ENCODE peak calls at places on chromosome 19, in ten cellular contexts. One of them, this sample, is unnamed.

GRCh38 chr19:5286465-5287029 is 54.1 kb downstream of the PTPRS start:
- DNase-seq in heart right ventricle: no peak
- DNase-seq in GM23338: no peak
- DNase-seq in bronchial epithelial cell: no peak
- DNase-seq in thoracic aorta: no peak
- DNase-seq in GM12865: no peak
- DNase-seq in MM.1S: no peak
- DNase-seq in uterus: no peak
- DNase-seq in IMR-90: no peak
- DNase-seq in A673: no peak
- DNase-seq in this sample: no peak

GRCh38 chr19:2059422-2060201 is 8.6 kb upstream of the MKNK2 start:
- DNase-seq in heart right ventricle: no peak
- DNase-seq in GM23338: no peak
- DNase-seq in bronchial epithelial cell: peak
- DNase-seq in thoracic aorta: no peak
- DNase-seq in GM12865: no peak
- DNase-seq in MM.1S: no peak
- DNase-seq in uterus: peak
- DNase-seq in IMR-90: peak
- DNase-seq in A673: no peak
- DNase-seq in this sample: no peak

GRCh38 chr19:18271433-18271841 is 2.8 kb downstream of the IQCN start:
- DNase-seq in heart right ventricle: no peak
- DNase-seq in GM23338: no peak
- DNase-seq in bronchial epithelial cell: no peak
- DNase-seq in thoracic aorta: no peak
- DNase-seq in GM12865: no peak
- DNase-seq in MM.1S: no peak
- DNase-seq in uterus: peak
- DNase-seq in IMR-90: no peak
- DNase-seq in A673: no peak
- DNase-seq in this sample: no peak

GRCh38 chr19:4896372-4896771 is 6.3 kb downstream of the ARRDC5 start:
- DNase-seq in heart right ventricle: no peak
- DNase-seq in GM23338: no peak
- DNase-seq in bronchial epithelial cell: peak
- DNase-seq in thoracic aorta: no peak
- DNase-seq in GM12865: no peak
- DNase-seq in MM.1S: no peak
- DNase-seq in uterus: no peak
- DNase-seq in IMR-90: peak
- DNase-seq in A673: no peak
- DNase-seq in this sample: no peak

GRCh38 chr19:55619264-55619663 is 5.1 kb downstream of the ZNF784 start:
- DNase-seq in heart right ventricle: no peak
- DNase-seq in GM23338: no peak
- DNase-seq in bronchial epithelial cell: no peak
- DNase-seq in thoracic aorta: no peak
- DNase-seq in GM12865: no peak
- DNase-seq in MM.1S: no peak
- DNase-seq in uterus: no peak
- DNase-seq in IMR-90: peak
- DNase-seq in A673: no peak
- DNase-seq in this sample: no peak

GRCh38 chr19:45443462-45444317 is 20.0 kb upstream of the ERCC1 start:
- DNase-seq in heart right ventricle: peak
- DNase-seq in GM23338: peak
- DNase-seq in bronchial epithelial cell: peak
- DNase-seq in thoracic aorta: peak
- DNase-seq in GM12865: peak
- DNase-seq in MM.1S: no peak
- DNase-seq in uterus: peak
- DNase-seq in IMR-90: peak
- DNase-seq in A673: peak
- DNase-seq in this sample: peak

GRCh38 chr19:27746691-27747380 is 1466.1 kb downstream of the UQCRFS1 start:
- DNase-seq in heart right ventricle: peak
- DNase-seq in GM23338: peak
- DNase-seq in bronchial epithelial cell: peak
- DNase-seq in thoracic aorta: no peak
- DNase-seq in GM12865: peak
- DNase-seq in MM.1S: peak
- DNase-seq in uterus: no peak
- DNase-seq in IMR-90: peak
- DNase-seq in A673: no peak
- DNase-seq in this sample: no peak

GRCh38 chr19:33797821-33798633 is 1.4 kb downstream of the KCTD15 start:
- DNase-seq in heart right ventricle: peak
- DNase-seq in GM23338: peak
- DNase-seq in bronchial epithelial cell: no peak
- DNase-seq in thoracic aorta: no peak
- DNase-seq in GM12865: no peak
- DNase-seq in MM.1S: no peak
- DNase-seq in uterus: peak
- DNase-seq in IMR-90: peak
- DNase-seq in A673: peak
- DNase-seq in this sample: no peak

GRCh38 chr19:28560786-28561185 is 652.2 kb downstream of the UQCRFS1 start:
- DNase-seq in heart right ventricle: no peak
- DNase-seq in GM23338: peak
- DNase-seq in bronchial epithelial cell: no peak
- DNase-seq in thoracic aorta: no peak
- DNase-seq in GM12865: no peak
- DNase-seq in MM.1S: no peak
- DNase-seq in uterus: no peak
- DNase-seq in IMR-90: no peak
- DNase-seq in A673: no peak
- DNase-seq in this sample: no peak

GRCh38 chr19:31107096-31107495 is 242.1 kb downstream of the TSHZ3 start:
- DNase-seq in heart right ventricle: no peak
- DNase-seq in GM23338: no peak
- DNase-seq in bronchial epithelial cell: no peak
- DNase-seq in thoracic aorta: no peak
- DNase-seq in GM12865: no peak
- DNase-seq in MM.1S: no peak
- DNase-seq in uterus: no peak
- DNase-seq in IMR-90: no peak
- DNase-seq in A673: no peak
- DNase-seq in this sample: no peak

GRCh38 chr19:54159352-54160181 is at the start of gene LENG1:
- DNase-seq in heart right ventricle: peak
- DNase-seq in GM23338: peak
- DNase-seq in bronchial epithelial cell: peak
- DNase-seq in thoracic aorta: peak
- DNase-seq in GM12865: peak
- DNase-seq in MM.1S: peak
- DNase-seq in uterus: peak
- DNase-seq in IMR-90: peak
- DNase-seq in A673: peak
- DNase-seq in this sample: peak

GRCh38 chr19:47145639-47146486 is 15.2 kb downstream of the SAE1 start:
- DNase-seq in heart right ventricle: no peak
- DNase-seq in GM23338: no peak
- DNase-seq in bronchial epithelial cell: no peak
- DNase-seq in thoracic aorta: no peak
- DNase-seq in GM12865: no peak
- DNase-seq in MM.1S: no peak
- DNase-seq in uterus: no peak
- DNase-seq in IMR-90: no peak
- DNase-seq in A673: no peak
- DNase-seq in this sample: no peak

GRCh38 chr19:30690935-30691505 is 318.8 kb downstream of the ZNF536 start:
- DNase-seq in heart right ventricle: no peak
- DNase-seq in GM23338: peak
- DNase-seq in bronchial epithelial cell: no peak
- DNase-seq in thoracic aorta: no peak
- DNase-seq in GM12865: no peak
- DNase-seq in MM.1S: no peak
- DNase-seq in uterus: no peak
- DNase-seq in IMR-90: no peak
- DNase-seq in A673: no peak
- DNase-seq in this sample: no peak

GRCh38 chr19:45179063-45179847 is 671 bp downstream of the BLOC1S3 start:
- DNase-seq in heart right ventricle: peak
- DNase-seq in GM23338: no peak
- DNase-seq in bronchial epithelial cell: no peak
- DNase-seq in thoracic aorta: no peak
- DNase-seq in GM12865: peak
- DNase-seq in MM.1S: peak
- DNase-seq in uterus: no peak
- DNase-seq in IMR-90: peak
- DNase-seq in A673: peak
- DNase-seq in this sample: no peak

GRCh38 chr19:38713227-38713649 is 31.0 kb downstream of the CAPN12 start:
- DNase-seq in heart right ventricle: peak
- DNase-seq in GM23338: no peak
- DNase-seq in bronchial epithelial cell: no peak
- DNase-seq in thoracic aorta: no peak
- DNase-seq in GM12865: no peak
- DNase-seq in MM.1S: no peak
- DNase-seq in uterus: peak
- DNase-seq in IMR-90: peak
- DNase-seq in A673: no peak
- DNase-seq in this sample: no peak

GRCh38 chr19:18657590-18658365 is 20.9 kb downstream of the KLHL26 start:
- DNase-seq in heart right ventricle: peak
- DNase-seq in GM23338: peak
- DNase-seq in bronchial epithelial cell: no peak
- DNase-seq in thoracic aorta: peak
- DNase-seq in GM12865: peak
- DNase-seq in MM.1S: no peak
- DNase-seq in uterus: peak
- DNase-seq in IMR-90: peak
- DNase-seq in A673: peak
- DNase-seq in this sample: no peak

GRCh38 chr19:38073806-38074685 is 150.0 kb downstream of the DPF1 start:
- DNase-seq in heart right ventricle: no peak
- DNase-seq in GM23338: peak
- DNase-seq in bronchial epithelial cell: no peak
- DNase-seq in thoracic aorta: no peak
- DNase-seq in GM12865: no peak
- DNase-seq in MM.1S: no peak
- DNase-seq in uterus: no peak
- DNase-seq in IMR-90: peak
- DNase-seq in A673: no peak
- DNase-seq in this sample: no peak

GRCh38 chr19:49056101-49056901 is 1.2 kb downstream of the CGB7 start:
- DNase-seq in heart right ventricle: peak
- DNase-seq in GM23338: peak
- DNase-seq in bronchial epithelial cell: peak
- DNase-seq in thoracic aorta: no peak
- DNase-seq in GM12865: peak
- DNase-seq in MM.1S: peak
- DNase-seq in uterus: peak
- DNase-seq in IMR-90: peak
- DNase-seq in A673: peak
- DNase-seq in this sample: no peak
- TF ChIP-seq CTCF in heart right ventricle: peak
- TF ChIP-seq CTCF in GM23338: peak
- TF ChIP-seq CTCF in bronchial epithelial cell: peak
- TF ChIP-seq CTCF in thoracic aorta: peak
- TF ChIP-seq CTCF in GM12865: peak
- TF ChIP-seq CTCF in MM.1S: peak
- TF ChIP-seq CTCF in uterus: no peak
- TF ChIP-seq CTCF in IMR-90: peak
- TF ChIP-seq CTCF in A673: peak
- TF ChIP-seq CTCF in this sample: peak

GRCh38 chr19:43778651-43779050 is 2.1 kb downstream of the KCNN4 start:
- DNase-seq in heart right ventricle: no peak
- DNase-seq in GM23338: no peak
- DNase-seq in bronchial epithelial cell: no peak
- DNase-seq in thoracic aorta: no peak
- DNase-seq in GM12865: no peak
- DNase-seq in MM.1S: no peak
- DNase-seq in uterus: no peak
- DNase-seq in IMR-90: no peak
- DNase-seq in A673: no peak
- DNase-seq in this sample: no peak

GRCh38 chr19:43780706-43781525 is at the start of gene KCNN4:
- DNase-seq in heart right ventricle: no peak
- DNase-seq in GM23338: no peak
- DNase-seq in bronchial epithelial cell: peak
- DNase-seq in thoracic aorta: no peak
- DNase-seq in GM12865: peak
- DNase-seq in MM.1S: no peak
- DNase-seq in uterus: no peak
- DNase-seq in IMR-90: peak
- DNase-seq in A673: no peak
- DNase-seq in this sample: no peak

GRCh38 chr19:43779147-43779819 is 1.5 kb downstream of the KCNN4 start:
- DNase-seq in heart right ventricle: no peak
- DNase-seq in GM23338: no peak
- DNase-seq in bronchial epithelial cell: no peak
- DNase-seq in thoracic aorta: no peak
- DNase-seq in GM12865: no peak
- DNase-seq in MM.1S: no peak
- DNase-seq in uterus: no peak
- DNase-seq in IMR-90: no peak
- DNase-seq in A673: no peak
- DNase-seq in this sample: no peak

GRCh38 chr19:43781630-43782310 is 997 bp upstream of the KCNN4 start:
- DNase-seq in heart right ventricle: no peak
- DNase-seq in GM23338: no peak
- DNase-seq in bronchial epithelial cell: peak
- DNase-seq in thoracic aorta: no peak
- DNase-seq in GM12865: peak
- DNase-seq in MM.1S: no peak
- DNase-seq in uterus: no peak
- DNase-seq in IMR-90: no peak
- DNase-seq in A673: no peak
- DNase-seq in this sample: no peak

GRCh38 chr19:43779820-43780219 is 953 bp downstream of the KCNN4 start:
- DNase-seq in heart right ventricle: no peak
- DNase-seq in GM23338: no peak
- DNase-seq in bronchial epithelial cell: no peak
- DNase-seq in thoracic aorta: no peak
- DNase-seq in GM12865: peak
- DNase-seq in MM.1S: no peak
- DNase-seq in uterus: no peak
- DNase-seq in IMR-90: no peak
- DNase-seq in A673: no peak
- DNase-seq in this sample: no peak
- TF ChIP-seq CTCF in heart right ventricle: no peak
- TF ChIP-seq CTCF in GM23338: peak
- TF ChIP-seq CTCF in bronchial epithelial cell: peak
- TF ChIP-seq CTCF in thoracic aorta: no peak
- TF ChIP-seq CTCF in GM12865: peak
- TF ChIP-seq CTCF in MM.1S: no peak
- TF ChIP-seq CTCF in uterus: no peak
- TF ChIP-seq CTCF in IMR-90: no peak
- TF ChIP-seq CTCF in A673: no peak
- TF ChIP-seq CTCF in this sample: no peak

GRCh38 chr19:51111606-51112005 is 3.4 kb upstream of the CTU1 start:
- DNase-seq in heart right ventricle: no peak
- DNase-seq in GM23338: peak
- DNase-seq in bronchial epithelial cell: no peak
- DNase-seq in thoracic aorta: no peak
- DNase-seq in GM12865: no peak
- DNase-seq in MM.1S: no peak
- DNase-seq in uterus: no peak
- DNase-seq in IMR-90: no peak
- DNase-seq in A673: no peak
- DNase-seq in this sample: no peak
- TF ChIP-seq CTCF in heart right ventricle: no peak
- TF ChIP-seq CTCF in GM23338: peak
- TF ChIP-seq CTCF in bronchial epithelial cell: peak
- TF ChIP-seq CTCF in thoracic aorta: no peak
- TF ChIP-seq CTCF in GM12865: peak
- TF ChIP-seq CTCF in MM.1S: no peak
- TF ChIP-seq CTCF in uterus: no peak
- TF ChIP-seq CTCF in IMR-90: no peak
- TF ChIP-seq CTCF in A673: peak
- TF ChIP-seq CTCF in this sample: no peak

GRCh38 chr19:35846038-35846668 is 6.2 kb downstream of the NPHS1 start:
- DNase-seq in heart right ventricle: no peak
- DNase-seq in GM23338: peak
- DNase-seq in bronchial epithelial cell: peak
- DNase-seq in thoracic aorta: no peak
- DNase-seq in GM12865: no peak
- DNase-seq in MM.1S: no peak
- DNase-seq in uterus: no peak
- DNase-seq in IMR-90: no peak
- DNase-seq in A673: no peak
- DNase-seq in this sample: no peak
- TF ChIP-seq CTCF in heart right ventricle: no peak
- TF ChIP-seq CTCF in GM23338: peak
- TF ChIP-seq CTCF in bronchial epithelial cell: peak
- TF ChIP-seq CTCF in thoracic aorta: no peak
- TF ChIP-seq CTCF in GM12865: no peak
- TF ChIP-seq CTCF in MM.1S: no peak
- TF ChIP-seq CTCF in uterus: no peak
- TF ChIP-seq CTCF in IMR-90: no peak
- TF ChIP-seq CTCF in A673: no peak
- TF ChIP-seq CTCF in this sample: no peak

This sample was measured in mesothelial cell of epicardium.